ENCODE peak calls at places on chromosomes 5 and 9, in four cellular contexts. One of them, this sample, is unnamed. For H3K4me1, the result is how much of the 10 kb centered on the place peaks cover.

GRCh38 chr5:157607371-157608161 is 32.0 kb upstream of the ADAM19 start:
- DNase-seq in SK-N-SH: no peak
- DNase-seq in Panc1: no peak
- DNase-seq in K562: no peak
- DNase-seq in this sample: no peak

GRCh38 chr5:129003232-129003631 is 37.9 kb downstream of the SLC27A6 start:
- DNase-seq in SK-N-SH: no peak
- DNase-seq in Panc1: no peak
- DNase-seq in K562: no peak
- DNase-seq in this sample: no peak

GRCh38 chr5:29382735-29383280 is 1810.7 kb upstream of the CDH6 start:
- DNase-seq in SK-N-SH: no peak
- DNase-seq in Panc1: no peak
- DNase-seq in K562: no peak
- DNase-seq in this sample: no peak

GRCh38 chr9:91423785-91424402 is at the start of gene NFIL3:
- DNase-seq in SK-N-SH: peak
- DNase-seq in Panc1: no peak
- DNase-seq in K562: peak
- DNase-seq in this sample: peak

GRCh38 chr9:92392690-92393089 is 11.7 kb downstream of the OGN start:
- DNase-seq in SK-N-SH: no peak
- DNase-seq in Panc1: no peak
- DNase-seq in K562: no peak
- DNase-seq in this sample: no peak

GRCh38 chr9:18682907-18683306 is 209.0 kb downstream of the ADAMTSL1 start:
- DNase-seq in SK-N-SH: no peak
- DNase-seq in Panc1: no peak
- DNase-seq in K562: no peak
- DNase-seq in this sample: no peak

GRCh38 chr9:124180557-124180956 is 77.2 kb upstream of the NEK6 start:
- DNase-seq in SK-N-SH: peak
- DNase-seq in Panc1: no peak
- DNase-seq in K562: no peak
- DNase-seq in this sample: peak

GRCh38 chr5:66171349-66172344 is 27.5 kb downstream of the SREK1 start:
- DNase-seq in SK-N-SH: peak
- DNase-seq in Panc1: no peak
- DNase-seq in K562: peak
- DNase-seq in this sample: no peak

GRCh38 chr9:70110194-70111041 is 66.8 kb downstream of the MAMDC2 start:
- DNase-seq in SK-N-SH: no peak
- DNase-seq in Panc1: no peak
- DNase-seq in K562: no peak
- DNase-seq in this sample: no peak

GRCh38 chr5:18325431-18325830 is 691.2 kb downstream of the TAF11L14 start:
- DNase-seq in SK-N-SH: no peak
- DNase-seq in Panc1: no peak
- DNase-seq in K562: no peak
- DNase-seq in this sample: no peak

GRCh38 chr5:75007537-75007847 is 44.9 kb downstream of the GCNT4 start:
- DNase-seq in SK-N-SH: no peak
- DNase-seq in Panc1: no peak
- DNase-seq in K562: no peak
- DNase-seq in this sample: no peak

GRCh38 chr5:73485715-73486114 is 12.5 kb upstream of the BTF3 start:
- DNase-seq in SK-N-SH: no peak
- DNase-seq in Panc1: no peak
- DNase-seq in K562: no peak
- DNase-seq in this sample: no peak

GRCh38 chr9:72577212-72577753 is 55.9 kb downstream of the TMC1 start:
- DNase-seq in SK-N-SH: no peak
- DNase-seq in Panc1: no peak
- DNase-seq in K562: no peak
- DNase-seq in this sample: no peak

GRCh38 chr9:27194401-27195091 is 85.5 kb downstream of the TEK start:
- DNase-seq in SK-N-SH: no peak
- DNase-seq in Panc1: no peak
- DNase-seq in K562: no peak
- DNase-seq in this sample: no peak

GRCh38 chr9:105244996-105245719 is 707 bp downstream of the SLC44A1 start:
- DNase-seq in SK-N-SH: peak
- DNase-seq in Panc1: no peak
- DNase-seq in K562: no peak
- DNase-seq in this sample: peak

DNA sequence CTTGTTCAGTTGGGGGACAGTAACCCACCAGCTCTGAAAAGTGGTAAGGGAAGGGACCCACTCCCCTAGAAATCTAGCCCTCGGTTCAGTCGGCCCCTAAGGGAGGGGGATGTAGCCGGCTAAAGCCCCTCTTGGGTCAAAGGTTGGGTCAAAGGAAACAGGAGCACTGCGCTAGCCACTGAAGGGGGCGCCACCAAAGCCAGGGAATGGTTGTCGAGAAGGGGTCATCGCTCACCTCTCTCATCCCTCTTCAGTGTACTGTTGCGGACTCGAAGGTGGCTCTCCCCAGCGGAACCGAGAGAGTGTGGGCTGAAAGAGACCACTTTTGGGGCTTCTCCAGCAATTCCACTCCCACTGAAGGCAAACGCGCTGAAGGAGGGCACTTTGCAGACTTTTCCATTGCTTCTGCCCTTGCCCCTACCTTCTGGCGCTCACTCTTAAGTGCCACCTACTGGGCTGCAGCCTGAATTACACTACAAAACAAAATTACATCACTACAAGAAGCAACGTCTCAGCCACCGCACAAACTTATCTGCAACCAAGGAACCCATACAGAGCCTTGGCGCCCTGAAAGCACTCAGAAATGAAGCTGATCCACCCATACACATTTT is 396.9 kb downstream of the PDE4D start:
- DNase-seq in SK-N-SH: no peak
- DNase-seq in Panc1: no peak
- DNase-seq in K562: peak
- DNase-seq in this sample: no peak
- TF ChIP-seq CTCF in SK-N-SH: peak
- TF ChIP-seq CTCF in Panc1: peak
- TF ChIP-seq CTCF in K562: peak
- TF ChIP-seq CTCF in this sample: no peak

DNA sequence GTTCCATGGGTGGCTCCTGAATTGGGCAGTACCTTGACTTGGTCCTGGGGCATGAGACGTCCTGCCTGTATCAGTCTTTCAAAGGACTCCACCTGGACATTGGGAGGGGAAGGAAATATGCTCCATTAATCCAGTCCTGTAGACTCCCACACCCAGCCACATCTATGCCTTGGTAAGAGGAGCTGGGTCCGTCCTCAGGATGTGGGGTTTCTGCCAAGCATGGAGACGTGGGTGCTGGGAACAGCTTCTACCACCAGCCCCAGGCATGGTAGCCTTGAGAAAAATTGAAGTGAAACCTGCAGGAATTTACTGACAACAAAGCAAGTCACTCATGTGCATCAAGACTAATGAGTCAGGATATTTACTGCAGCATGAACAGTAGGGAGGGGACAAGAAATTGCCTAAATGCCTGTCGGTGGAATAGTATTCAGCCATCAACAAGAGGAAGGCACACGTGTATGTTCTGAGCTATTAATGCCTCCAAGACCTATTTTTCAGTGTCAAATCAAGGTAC is 23.2 kb downstream of the AKNA start:
- DNase-seq in SK-N-SH: no peak
- DNase-seq in Panc1: no peak
- DNase-seq in K562: no peak
- DNase-seq in this sample: no peak
- TF ChIP-seq POLR2AphosphoS5 in SK-N-SH: no peak
- TF ChIP-seq POLR2AphosphoS5 in Panc1: no peak
- TF ChIP-seq POLR2AphosphoS5 in K562: no peak
- TF ChIP-seq POLR2AphosphoS5 in this sample: no peak

DNA sequence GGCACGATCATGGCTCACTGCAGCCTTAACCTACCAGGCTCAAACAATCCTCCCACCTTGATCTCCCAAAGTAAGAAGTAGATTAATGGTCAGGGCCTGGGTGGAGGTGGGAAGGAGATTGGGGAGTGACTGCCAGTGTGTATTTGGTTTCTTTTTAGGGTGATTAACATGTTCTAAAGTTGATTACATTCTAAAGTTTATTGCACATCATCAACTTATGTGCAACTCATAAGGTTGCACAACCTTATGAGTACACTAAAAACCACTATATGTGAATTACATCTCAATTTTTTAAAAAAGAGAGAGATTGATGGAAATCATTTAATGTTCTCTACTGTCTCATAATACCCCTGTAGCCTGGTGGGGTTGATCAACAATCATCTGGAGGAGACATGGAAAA is 218.1 kb downstream of the AOPEP start:
- DNase-seq in SK-N-SH: no peak
- DNase-seq in Panc1: no peak
- DNase-seq in K562: no peak
- DNase-seq in this sample: no peak
- H3K4me1 ChIP-seq in SK-N-SH: under half
- H3K4me1 ChIP-seq in Panc1: under half
- H3K4me1 ChIP-seq in K562: under half
- H3K4me1 ChIP-seq in this sample: under half

DNA sequence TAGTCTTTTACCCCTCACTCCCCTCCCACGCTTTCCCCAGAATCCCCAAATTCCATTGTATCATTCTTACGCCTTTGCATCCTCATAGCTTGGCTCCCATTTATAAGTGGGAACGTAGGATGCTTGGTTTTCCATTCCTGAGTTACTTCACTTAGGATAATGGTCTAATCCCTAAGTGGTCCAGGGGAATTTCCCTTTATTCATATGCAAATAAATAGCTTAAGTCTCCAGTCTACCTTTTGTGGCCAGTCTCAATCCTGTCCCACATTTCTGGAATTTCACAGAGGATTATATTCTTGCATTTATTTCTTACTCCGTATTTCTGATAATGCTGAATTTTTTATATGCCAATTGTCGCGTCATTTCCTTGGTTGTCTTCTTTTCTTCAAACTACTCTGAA is 245.6 kb upstream of the DAB2 start:
- DNase-seq in SK-N-SH: no peak
- DNase-seq in Panc1: no peak
- DNase-seq in K562: no peak
- DNase-seq in this sample: no peak
- TF ChIP-seq CTCF in SK-N-SH: no peak
- TF ChIP-seq CTCF in Panc1: no peak
- TF ChIP-seq CTCF in K562: no peak
- TF ChIP-seq CTCF in this sample: no peak

DNA sequence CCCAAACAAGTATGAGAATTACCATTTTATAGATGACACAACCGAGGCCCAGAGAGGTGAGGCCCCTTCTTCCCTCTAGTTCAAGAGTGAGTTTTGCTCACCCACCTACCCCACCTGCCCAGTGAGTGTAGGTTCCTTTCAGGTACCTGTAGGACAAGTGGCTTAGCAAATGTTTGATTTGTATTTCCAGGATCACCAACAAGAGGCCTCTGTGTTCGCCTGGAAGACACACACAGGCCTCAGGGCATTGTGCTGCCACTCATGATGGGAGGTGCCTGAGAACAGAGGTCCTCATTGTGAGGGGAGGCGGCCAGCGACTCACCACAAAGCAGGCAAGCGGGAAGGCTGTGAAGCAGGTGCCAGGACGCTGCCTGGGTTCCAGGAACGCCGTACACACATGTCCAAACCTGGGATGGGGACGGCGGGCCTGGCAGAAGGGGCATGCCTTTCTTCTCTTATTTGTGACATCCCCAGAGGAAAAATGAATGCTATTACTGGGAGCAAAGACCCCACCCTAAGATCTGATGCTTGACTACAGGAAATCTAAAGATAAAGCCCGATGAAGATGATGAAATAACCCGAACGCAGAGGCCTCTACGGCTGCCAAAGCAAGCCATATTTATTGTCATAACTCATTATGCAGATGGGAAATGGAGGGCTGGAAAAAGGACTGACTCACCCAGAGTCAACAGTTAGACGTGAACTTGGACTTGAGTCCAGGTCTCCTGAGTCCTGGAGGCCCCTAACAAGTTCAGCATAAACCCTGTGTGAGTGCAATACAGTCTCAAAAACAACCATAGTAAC is 60.2 kb upstream of the SLC25A51 start:
- DNase-seq in SK-N-SH: no peak
- DNase-seq in Panc1: no peak
- DNase-seq in K562: no peak
- DNase-seq in this sample: peak
- TF ChIP-seq POLR2AphosphoS5 in SK-N-SH: peak
- TF ChIP-seq POLR2AphosphoS5 in Panc1: no peak
- TF ChIP-seq POLR2AphosphoS5 in K562: no peak
- TF ChIP-seq POLR2AphosphoS5 in this sample: peak

DNA sequence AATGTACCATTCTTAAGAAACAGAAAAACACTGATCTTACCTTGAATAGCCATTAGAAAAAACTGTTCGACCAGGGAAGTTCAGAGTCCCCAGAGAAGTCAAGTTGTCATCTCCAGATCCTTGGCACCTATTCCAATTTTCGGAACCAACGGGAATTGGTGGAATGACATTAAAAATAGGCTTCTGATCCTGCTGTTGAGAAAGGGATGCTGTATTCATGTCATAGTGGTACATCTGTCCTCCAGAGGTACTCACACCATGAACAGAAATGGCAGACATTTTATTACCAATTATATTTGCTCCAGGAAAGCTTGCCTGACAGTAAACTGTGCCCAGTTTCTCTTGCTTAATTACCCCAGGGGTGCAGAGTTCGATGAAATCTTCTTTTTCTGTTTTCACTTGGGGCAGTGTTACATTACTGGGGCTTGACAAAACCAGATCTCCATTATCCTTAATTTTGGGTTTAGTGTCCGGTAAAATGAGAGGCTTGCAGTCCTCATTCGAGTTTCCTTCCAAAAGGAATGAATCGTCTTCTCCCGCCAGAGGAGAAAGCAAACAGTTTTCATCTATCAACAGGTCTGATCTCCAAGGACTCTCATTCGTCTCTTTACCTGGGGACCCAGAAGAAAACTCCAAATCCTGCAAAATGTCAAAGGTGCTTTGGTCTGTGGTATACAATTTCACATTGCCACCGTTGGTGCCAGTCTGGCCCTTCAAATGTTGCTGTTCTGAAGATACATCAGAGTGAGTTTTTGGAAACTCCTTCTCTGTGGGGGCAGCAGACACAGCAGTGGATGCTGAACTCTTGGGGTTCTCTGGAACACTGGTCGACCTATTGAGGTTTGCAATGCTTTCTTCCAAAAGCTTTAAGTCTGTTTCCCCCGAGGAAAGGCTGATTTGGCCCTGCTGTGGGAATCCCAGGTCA is 3.6 kb downstream of the NR3C1 start:
- DNase-seq in SK-N-SH: no peak
- DNase-seq in Panc1: no peak
- DNase-seq in K562: no peak
- DNase-seq in this sample: no peak
- H3K4me1 ChIP-seq in SK-N-SH: under half
- H3K4me1 ChIP-seq in Panc1: under half
- H3K4me1 ChIP-seq in K562: under half
- H3K4me1 ChIP-seq in this sample: half or more

GRCh38 chr9:78213696-78214095 is 22.2 kb upstream of the CEP78 start:
- DNase-seq in SK-N-SH: peak
- DNase-seq in Panc1: no peak
- DNase-seq in K562: no peak
- DNase-seq in this sample: no peak
- TF ChIP-seq CTCF in SK-N-SH: peak
- TF ChIP-seq CTCF in Panc1: peak
- TF ChIP-seq CTCF in K562: peak
- TF ChIP-seq CTCF in this sample: peak

This sample was measured in upper lobe of left lung.